ENCODE peak calls at places on chromosomes 12 and 14, in seven cellular contexts. One of them, this sample, is unnamed. For H3K4me1, the result is how much of the 10 kb centered on the place peaks cover.

GRCh38 chr14:105865266-105865903 is 339.0 kb downstream of the TMEM121 start:
- DNase-seq in suprapubic skin: peak
- DNase-seq in upper lobe of left lung: peak
- DNase-seq in right atrium auricular region: no peak
- DNase-seq in lung: no peak
- DNase-seq in CD8-positive, alpha-beta T cell: peak
- DNase-seq in OCI-LY7: no peak
- DNase-seq in this sample: peak

GRCh38 chr12:59657266-59657665 is 61.4 kb downstream of the SLC16A7 start:
- DNase-seq in upper lobe of left lung: no peak
- DNase-seq in suprapubic skin: no peak
- DNase-seq in OCI-LY7: no peak
- DNase-seq in CD8-positive, alpha-beta T cell: no peak
- DNase-seq in lung: no peak
- DNase-seq in right atrium auricular region: no peak
- DNase-seq in this sample: no peak

GRCh38 chr12:34398706-34399630 is 376.7 kb downstream of the ALG10 start:
- DNase-seq in lung: peak
- DNase-seq in upper lobe of left lung: peak
- DNase-seq in OCI-LY7: no peak
- DNase-seq in CD8-positive, alpha-beta T cell: peak
- DNase-seq in right atrium auricular region: peak
- DNase-seq in suprapubic skin: peak
- DNase-seq in this sample: peak

GRCh38 chr12:4331221-4331620 is 10.2 kb downstream of the TIGAR start:
- DNase-seq in upper lobe of left lung: no peak
- DNase-seq in OCI-LY7: no peak
- DNase-seq in right atrium auricular region: no peak
- DNase-seq in lung: no peak
- DNase-seq in CD8-positive, alpha-beta T cell: no peak
- DNase-seq in suprapubic skin: no peak
- DNase-seq in this sample: no peak

GRCh38 chr12:124515981-124516380 is 51.4 kb downstream of the NCOR2 start:
- DNase-seq in lung: no peak
- DNase-seq in OCI-LY7: no peak
- DNase-seq in suprapubic skin: no peak
- DNase-seq in CD8-positive, alpha-beta T cell: no peak
- DNase-seq in right atrium auricular region: no peak
- DNase-seq in upper lobe of left lung: peak
- DNase-seq in this sample: no peak

GRCh38 chr12:132560831-132561783 is 49.3 kb downstream of the LRCOL1 start:
- DNase-seq in suprapubic skin: no peak
- DNase-seq in CD8-positive, alpha-beta T cell: peak
- DNase-seq in right atrium auricular region: no peak
- DNase-seq in upper lobe of left lung: peak
- DNase-seq in lung: peak
- DNase-seq in OCI-LY7: peak
- DNase-seq in this sample: peak

GRCh38 chr12:85092814-85093370 is 56.7 kb downstream of the LRRIQ1 start:
- DNase-seq in lung: no peak
- DNase-seq in OCI-LY7: no peak
- DNase-seq in right atrium auricular region: no peak
- DNase-seq in suprapubic skin: no peak
- DNase-seq in CD8-positive, alpha-beta T cell: no peak
- DNase-seq in upper lobe of left lung: no peak
- DNase-seq in this sample: no peak

GRCh38 chr12:49537709-49538601 is 875 bp upstream of the KCNH3 start:
- DNase-seq in suprapubic skin: no peak
- DNase-seq in upper lobe of left lung: no peak
- DNase-seq in OCI-LY7: peak
- DNase-seq in CD8-positive, alpha-beta T cell: peak
- DNase-seq in lung: no peak
- DNase-seq in right atrium auricular region: no peak
- DNase-seq in this sample: no peak

GRCh38 chr12:122867701-122868461 is 28.0 kb downstream of the VPS37B start:
- DNase-seq in upper lobe of left lung: no peak
- DNase-seq in right atrium auricular region: no peak
- DNase-seq in suprapubic skin: peak
- DNase-seq in OCI-LY7: peak
- DNase-seq in CD8-positive, alpha-beta T cell: no peak
- DNase-seq in lung: no peak
- DNase-seq in this sample: peak

GRCh38 chr12:126157575-126157966 is 1092.3 kb downstream of the AACS start:
- DNase-seq in CD8-positive, alpha-beta T cell: no peak
- DNase-seq in upper lobe of left lung: no peak
- DNase-seq in OCI-LY7: no peak
- DNase-seq in right atrium auricular region: no peak
- DNase-seq in suprapubic skin: no peak
- DNase-seq in lung: no peak
- DNase-seq in this sample: no peak

GRCh38 chr14:85824526-85824925 is 294.6 kb downstream of the FLRT2 start:
- DNase-seq in CD8-positive, alpha-beta T cell: no peak
- DNase-seq in right atrium auricular region: no peak
- DNase-seq in OCI-LY7: no peak
- DNase-seq in suprapubic skin: no peak
- DNase-seq in upper lobe of left lung: no peak
- DNase-seq in lung: no peak
- DNase-seq in this sample: no peak

GRCh38 chr14:66066991-66067788 is 419.0 kb upstream of the CCDC196 start:
- DNase-seq in suprapubic skin: no peak
- DNase-seq in CD8-positive, alpha-beta T cell: no peak
- DNase-seq in upper lobe of left lung: no peak
- DNase-seq in lung: no peak
- DNase-seq in OCI-LY7: no peak
- DNase-seq in right atrium auricular region: no peak
- DNase-seq in this sample: no peak

GRCh38 chr14:91927800-91928199 is 19.7 kb downstream of the FBLN5 start:
- DNase-seq in lung: no peak
- DNase-seq in CD8-positive, alpha-beta T cell: no peak
- DNase-seq in suprapubic skin: no peak
- DNase-seq in upper lobe of left lung: no peak
- DNase-seq in right atrium auricular region: no peak
- DNase-seq in OCI-LY7: no peak
- DNase-seq in this sample: no peak

GRCh38 chr14:81831128-81831815 is 297.6 kb upstream of the SEL1L start:
- DNase-seq in suprapubic skin: no peak
- DNase-seq in lung: no peak
- DNase-seq in CD8-positive, alpha-beta T cell: no peak
- DNase-seq in upper lobe of left lung: no peak
- DNase-seq in OCI-LY7: no peak
- DNase-seq in right atrium auricular region: peak
- DNase-seq in this sample: peak

GRCh38 chr12:40286583-40286982 is 61.8 kb downstream of the LRRK2 start:
- DNase-seq in upper lobe of left lung: no peak
- DNase-seq in right atrium auricular region: no peak
- DNase-seq in CD8-positive, alpha-beta T cell: no peak
- DNase-seq in OCI-LY7: no peak
- DNase-seq in suprapubic skin: no peak
- DNase-seq in lung: no peak
- DNase-seq in this sample: no peak

GRCh38 chr12:49558526-49558925 is 9.4 kb downstream of the MCRS1 start:
- DNase-seq in lung: no peak
- DNase-seq in OCI-LY7: no peak
- DNase-seq in CD8-positive, alpha-beta T cell: no peak
- DNase-seq in upper lobe of left lung: no peak
- DNase-seq in suprapubic skin: no peak
- DNase-seq in right atrium auricular region: no peak
- DNase-seq in this sample: no peak

GRCh38 chr12:109065154-109065852 is 12.9 kb downstream of the USP30 start:
- DNase-seq in lung: no peak
- DNase-seq in OCI-LY7: no peak
- DNase-seq in CD8-positive, alpha-beta T cell: no peak
- DNase-seq in upper lobe of left lung: no peak
- DNase-seq in suprapubic skin: no peak
- DNase-seq in right atrium auricular region: no peak
- DNase-seq in this sample: no peak

GRCh38 chr12:113202300-113203075 is 17.0 kb downstream of the RITA1 start:
- DNase-seq in upper lobe of left lung: no peak
- DNase-seq in suprapubic skin: no peak
- DNase-seq in CD8-positive, alpha-beta T cell: no peak
- DNase-seq in lung: no peak
- DNase-seq in right atrium auricular region: no peak
- DNase-seq in OCI-LY7: no peak
- DNase-seq in this sample: no peak

GRCh38 chr14:61388976-61389576 is 67.7 kb downstream of the PRKCH start:
- DNase-seq in upper lobe of left lung: no peak
- DNase-seq in right atrium auricular region: no peak
- DNase-seq in suprapubic skin: no peak
- DNase-seq in OCI-LY7: no peak
- DNase-seq in lung: no peak
- DNase-seq in CD8-positive, alpha-beta T cell: peak
- DNase-seq in this sample: no peak

GRCh38 chr14:51401756-51402155 is 161.7 kb downstream of the TMX1 start:
- DNase-seq in right atrium auricular region: peak
- DNase-seq in lung: no peak
- DNase-seq in OCI-LY7: no peak
- DNase-seq in suprapubic skin: no peak
- DNase-seq in CD8-positive, alpha-beta T cell: no peak
- DNase-seq in upper lobe of left lung: no peak
- DNase-seq in this sample: peak

DNA sequence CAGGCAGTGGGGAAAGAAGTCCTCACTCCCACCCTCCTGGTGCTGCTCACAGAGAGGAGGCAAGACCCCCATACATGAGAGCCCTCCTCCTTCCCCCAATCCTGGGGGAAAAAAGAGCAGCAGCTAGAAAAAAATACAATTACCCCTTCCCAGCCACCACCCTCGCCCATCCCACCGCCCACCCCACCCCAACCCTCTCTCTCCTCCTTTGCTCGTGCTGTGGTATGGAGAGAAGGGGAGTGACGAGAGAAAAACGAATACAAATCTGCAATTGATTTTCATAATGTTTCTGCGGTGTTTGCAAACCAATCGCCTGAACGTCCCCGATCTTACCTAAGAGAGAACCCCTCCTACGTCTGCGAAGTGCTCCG is 219 bp upstream of the HOXC11 start:
- DNase-seq in right atrium auricular region: no peak
- DNase-seq in suprapubic skin: no peak
- DNase-seq in lung: no peak
- DNase-seq in CD8-positive, alpha-beta T cell: no peak
- DNase-seq in upper lobe of left lung: no peak
- DNase-seq in OCI-LY7: no peak
- DNase-seq in this sample: no peak
- H3K4me1 ChIP-seq in right atrium auricular region: under half
- H3K4me1 ChIP-seq in suprapubic skin: half or more
- H3K4me1 ChIP-seq in lung: under half
- H3K4me1 ChIP-seq in CD8-positive, alpha-beta T cell: under half
- H3K4me1 ChIP-seq in upper lobe of left lung: under half
- H3K4me1 ChIP-seq in OCI-LY7: under half
- H3K4me1 ChIP-seq in this sample: under half

DNA sequence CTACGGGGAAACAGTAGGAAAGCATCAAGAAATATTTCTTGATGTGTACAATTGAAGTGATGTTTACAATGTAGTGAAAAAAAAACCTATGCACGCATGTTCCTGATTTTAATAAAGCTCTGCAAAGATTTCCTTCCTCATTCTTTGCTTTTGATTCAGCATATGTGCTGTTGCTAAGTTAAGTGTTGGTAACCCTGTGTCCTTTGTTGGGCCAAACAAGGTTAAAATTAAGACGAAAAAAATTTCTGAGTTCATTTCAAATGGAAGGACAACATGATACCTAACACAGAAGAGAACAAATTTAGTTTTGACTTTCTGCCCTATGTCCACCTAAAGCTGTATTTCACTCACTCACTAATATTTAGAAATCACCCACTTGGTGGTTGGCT is 62.8 kb downstream of the PPP2R5C start:
- DNase-seq in right atrium auricular region: no peak
- DNase-seq in lung: no peak
- DNase-seq in OCI-LY7: peak
- DNase-seq in upper lobe of left lung: no peak
- DNase-seq in suprapubic skin: no peak
- DNase-seq in CD8-positive, alpha-beta T cell: no peak
- DNase-seq in this sample: no peak
- H3K4me1 ChIP-seq in right atrium auricular region: under half
- H3K4me1 ChIP-seq in lung: under half
- H3K4me1 ChIP-seq in OCI-LY7: half or more
- H3K4me1 ChIP-seq in upper lobe of left lung: under half
- H3K4me1 ChIP-seq in suprapubic skin: under half
- H3K4me1 ChIP-seq in CD8-positive, alpha-beta T cell: half or more
- H3K4me1 ChIP-seq in this sample: half or more

GRCh38 chr14:94077111-94077821 is 3.7 kb downstream of the DDX24 start:
- DNase-seq in right atrium auricular region: no peak
- DNase-seq in lung: no peak
- DNase-seq in upper lobe of left lung: no peak
- DNase-seq in suprapubic skin: no peak
- DNase-seq in CD8-positive, alpha-beta T cell: no peak
- DNase-seq in OCI-LY7: no peak
- DNase-seq in this sample: no peak

GRCh38 chr14:94075008-94075407 is 6.0 kb downstream of the DDX24 start:
- DNase-seq in CD8-positive, alpha-beta T cell: no peak
- DNase-seq in lung: no peak
- DNase-seq in suprapubic skin: no peak
- DNase-seq in right atrium auricular region: no peak
- DNase-seq in upper lobe of left lung: no peak
- DNase-seq in OCI-LY7: no peak
- DNase-seq in this sample: no peak

GRCh38 chr14:94080606-94081385 is at the start of the genes DDX24 and IFI27L1:
- DNase-seq in suprapubic skin: peak
- DNase-seq in CD8-positive, alpha-beta T cell: peak
- DNase-seq in upper lobe of left lung: peak
- DNase-seq in lung: peak
- DNase-seq in OCI-LY7: peak
- DNase-seq in right atrium auricular region: peak
- DNase-seq in this sample: peak

GRCh38 chr14:94079891-94080605 is 954 bp downstream of the DDX24 start:
- DNase-seq in lung: no peak
- DNase-seq in OCI-LY7: no peak
- DNase-seq in upper lobe of left lung: no peak
- DNase-seq in CD8-positive, alpha-beta T cell: peak
- DNase-seq in right atrium auricular region: no peak
- DNase-seq in suprapubic skin: no peak
- DNase-seq in this sample: no peak

DNA sequence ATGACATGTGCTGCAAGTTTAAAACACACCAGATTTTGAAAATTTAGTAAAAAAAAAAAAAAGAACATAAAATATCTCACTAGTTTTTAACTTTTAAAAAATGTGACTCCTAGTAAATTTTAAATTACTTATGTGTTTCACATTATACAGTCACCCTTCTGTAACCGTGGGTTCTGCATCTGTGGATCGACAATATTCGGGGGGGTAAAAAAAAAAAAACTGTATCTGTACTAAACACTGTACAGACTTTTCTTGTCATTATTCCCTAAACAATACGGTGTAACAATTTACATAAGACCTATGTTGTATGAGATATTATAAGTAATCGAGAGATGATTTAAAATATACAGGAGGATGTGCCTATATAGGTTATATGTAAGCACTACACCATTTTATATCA is 3.2 kb downstream of the DDX24 start:
- DNase-seq in CD8-positive, alpha-beta T cell: no peak
- DNase-seq in OCI-LY7: no peak
- DNase-seq in right atrium auricular region: no peak
- DNase-seq in lung: no peak
- DNase-seq in suprapubic skin: no peak
- DNase-seq in upper lobe of left lung: no peak
- DNase-seq in this sample: no peak
- H3K4me1 ChIP-seq in CD8-positive, alpha-beta T cell: under half
- H3K4me1 ChIP-seq in OCI-LY7: under half
- H3K4me1 ChIP-seq in right atrium auricular region: under half
- H3K4me1 ChIP-seq in lung: under half
- H3K4me1 ChIP-seq in suprapubic skin: half or more
- H3K4me1 ChIP-seq in upper lobe of left lung: under half
- H3K4me1 ChIP-seq in this sample: half or more

GRCh38 chr14:35339761-35340406 is 47.7 kb downstream of the PSMA6 start:
- DNase-seq in suprapubic skin: no peak
- DNase-seq in lung: no peak
- DNase-seq in CD8-positive, alpha-beta T cell: no peak
- DNase-seq in upper lobe of left lung: peak
- DNase-seq in right atrium auricular region: no peak
- DNase-seq in OCI-LY7: peak
- DNase-seq in this sample: no peak
- H3K4me1 ChIP-seq in suprapubic skin: half or more
- H3K4me1 ChIP-seq in lung: under half
- H3K4me1 ChIP-seq in CD8-positive, alpha-beta T cell: under half
- H3K4me1 ChIP-seq in upper lobe of left lung: half or more
- H3K4me1 ChIP-seq in right atrium auricular region: under half
- H3K4me1 ChIP-seq in OCI-LY7: under half
- H3K4me1 ChIP-seq in this sample: half or more